ENCODE peak calls at places on chromosomes 2 and 18, in nine cellular contexts. V is NB4, W is cardiac fibroblast, G is GM10248, N is right atrium auricular region, Y is AG10803, E is glutamatergic neuron, U is astrocyte of the spinal cord, A is endodermal cell. J is an unnamed sample.

GRCh38 chr2:113974727-113975126 is 84.8 kb downstream of the ACTR3 start:
- DNase-seq in V (no peak), W (peak; percentile 11), G (no peak), N (no peak), Y (no peak), E (no peak), U (no peak), A (no peak), J (no peak)

GRCh38 chr2:141728886-141729285 is 401.9 kb downstream of the LRP1B start:
- DNase-seq in V (no peak), W (no peak), G (no peak), N (no peak), Y (no peak), E (peak; percentile 51), U (no peak), A (peak; percentile 53), J (no peak)

GRCh38 chr2:111702119-111702808 is 181.7 kb downstream of the ANAPC1 start:
- DNase-seq in V (peak; percentile 88), W (peak; percentile 69), G (peak; percentile 68), N (no peak), Y (peak; percentile 52), E (peak; percentile 74), U (peak; percentile 53), A (peak; percentile 92), J (peak; percentile 55)

GRCh38 chr18:69636529-69637301 is 236.0 kb downstream of the DOK6 start:
- DNase-seq in V (peak; percentile 5), W (no peak), G (peak; percentile 19), N (no peak), Y (no peak), E (no peak), U (no peak), A (peak; percentile 73), J (peak; percentile 26)

GRCh38 chr18:24586662-24587360 is 126.4 kb downstream of the HRH4 start:
- DNase-seq in V (no peak), W (no peak), G (no peak), N (no peak), Y (no peak), E (no peak), U (no peak), A (no peak), J (no peak)

GRCh38 chr2:216426938-216427337 is 14.7 kb downstream of the SMARCAL1 start:
- DNase-seq in V (no peak), W (peak; percentile 52), G (no peak), N (no peak), Y (peak; percentile 85), E (no peak), U (peak; percentile 58), A (no peak), J (no peak)

GRCh38 chr2:112629823-112630222 is 15.9 kb upstream of the SLC20A1 start:
- DNase-seq in V (no peak), W (no peak), G (no peak), N (peak; percentile 32), Y (no peak), E (no peak), U (no peak), A (no peak), J (no peak)

GRCh38 chr18:39647627-39648502 is 2082.3 kb upstream of the CELF4 start:
- DNase-seq in V (no peak), W (peak; percentile 92), G (no peak), N (no peak), Y (peak; percentile 77), E (no peak), U (peak; percentile 95), A (no peak), J (no peak)

GRCh38 chr2:201158111-201158929 is 24.6 kb upstream of the CASP10 start:
- DNase-seq in V (peak; percentile 95), W (peak; percentile 93), G (peak; percentile 63), N (peak; percentile 76), Y (peak; percentile 73), E (peak; percentile 49), U (peak; percentile 80), A (peak; percentile 89), J (peak; percentile 64)

GRCh38 chr2:218761795-218762194 is 20.2 kb upstream of the CYP27A1 start:
- DNase-seq in V (no peak), W (no peak), G (no peak), N (no peak), Y (no peak), E (no peak), U (no peak), A (no peak), J (no peak)

GRCh38 chr18:75472906-75473305 is 45.4 kb upstream of the SMIM21 start:
- DNase-seq in V (no peak), W (no peak), G (no peak), N (no peak), Y (no peak), E (no peak), U (no peak), A (no peak), J (no peak)

GRCh38 chr2:43020296-43020695 is 206.1 kb downstream of the ZFP36L2 start:
- DNase-seq in V (no peak), W (no peak), G (no peak), N (no peak), Y (no peak), E (no peak), U (no peak), A (peak; percentile 20), J (no peak)

GRCh38 chr2:43022896-43023295 is 203.5 kb downstream of the ZFP36L2 start:
- DNase-seq in V (no peak), W (no peak), G (no peak), N (no peak), Y (no peak), E (no peak), U (no peak), A (no peak), J (no peak)

GRCh38 chr2:43020990-43021677 is 205.3 kb downstream of the ZFP36L2 start:
- DNase-seq in V (peak; percentile 12), W (no peak), G (no peak), N (no peak), Y (no peak), E (no peak), U (no peak), A (no peak), J (no peak)

GRCh38 chr2:43023791-43024514 is 202.5 kb downstream of the ZFP36L2 start:
- DNase-seq in V (no peak), W (no peak), G (no peak), N (no peak), Y (no peak), E (no peak), U (no peak), A (no peak), J (no peak)

DNA sequence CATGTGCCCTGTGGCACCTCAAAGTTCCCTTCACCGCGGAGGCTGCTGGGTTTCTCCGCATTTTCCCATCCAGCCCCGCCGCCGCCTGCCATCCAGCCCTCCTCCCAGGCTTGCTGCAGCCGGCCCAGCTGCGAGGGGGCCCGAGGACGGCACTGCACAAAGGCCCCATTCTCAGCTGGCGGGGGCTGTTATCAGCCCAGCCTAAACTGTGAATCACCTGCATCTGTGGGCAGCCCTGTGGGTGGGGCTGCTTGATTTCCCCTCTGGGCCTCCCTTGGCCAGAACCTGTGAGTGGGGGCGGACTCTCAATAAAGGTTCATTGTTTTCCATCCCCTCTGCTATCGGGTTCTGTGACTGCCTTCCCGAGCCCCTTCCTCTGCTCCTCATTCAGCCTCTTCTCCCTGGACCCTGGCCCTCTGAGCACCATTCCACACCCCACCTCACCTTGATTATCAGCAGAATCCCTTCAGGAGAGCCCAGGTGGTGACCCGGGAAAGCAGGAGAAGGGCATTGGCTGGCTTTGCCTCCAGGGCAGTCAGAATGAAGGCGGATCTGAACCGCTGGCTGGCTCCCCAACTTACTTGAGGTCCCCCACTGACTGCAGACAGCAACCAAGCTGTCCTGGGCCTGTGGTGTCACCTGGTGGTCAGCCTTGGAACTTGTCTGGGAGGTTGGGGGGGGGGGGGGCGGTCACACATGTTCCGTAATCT is 204.5 kb downstream of the ZFP36L2 start:
- DNase-seq in V (peak; percentile 59), W (no peak), G (no peak), N (no peak), Y (no peak), E (no peak), U (no peak), A (peak; percentile 87), J (peak; percentile 12)
- TF ChIP-seq CTCF in V (peak; percentile 51), W (peak; percentile 35), G (no peak), N (no peak), Y (peak; percentile 17), E (peak; percentile 14), U (no peak), A (peak; percentile 90), J (peak; percentile 35)

GRCh38 chr18:66557091-66557490 is 46.8 kb downstream of the CDH19 start:
- DNase-seq in V (no peak), W (no peak), G (no peak), N (no peak), Y (no peak), E (no peak), U (no peak), A (no peak), J (no peak)

GRCh38 chr18:66558773-66559172 is 45.1 kb downstream of the CDH19 start:
- DNase-seq in V (no peak), W (peak; percentile 23), G (no peak), N (no peak), Y (no peak), E (no peak), U (peak; percentile 2), A (no peak), J (no peak)

GRCh38 chr18:66564236-66564635 is 39.7 kb downstream of the CDH19 start:
- DNase-seq in V (no peak), W (no peak), G (no peak), N (no peak), Y (no peak), E (no peak), U (no peak), A (no peak), J (no peak)

GRCh38 chr18:66562279-66562678 is 41.6 kb downstream of the CDH19 start:
- DNase-seq in V (no peak), W (no peak), G (no peak), N (no peak), Y (no peak), E (no peak), U (no peak), A (no peak), J (no peak)

GRCh38 chr18:66560092-66560491 is 43.8 kb downstream of the CDH19 start:
- DNase-seq in V (peak; percentile 31), W (peak; percentile 37), G (no peak), N (no peak), Y (no peak), E (no peak), U (peak; percentile 14), A (peak; percentile 58), J (peak; percentile 1)
- TF ChIP-seq CTCF in V (peak; percentile 39), W (peak; percentile 26), G (peak; percentile 7), N (no peak), Y (no peak), E (peak; percentile 58), U (peak; percentile 56), A (peak; percentile 79), J (no peak)

DNA sequence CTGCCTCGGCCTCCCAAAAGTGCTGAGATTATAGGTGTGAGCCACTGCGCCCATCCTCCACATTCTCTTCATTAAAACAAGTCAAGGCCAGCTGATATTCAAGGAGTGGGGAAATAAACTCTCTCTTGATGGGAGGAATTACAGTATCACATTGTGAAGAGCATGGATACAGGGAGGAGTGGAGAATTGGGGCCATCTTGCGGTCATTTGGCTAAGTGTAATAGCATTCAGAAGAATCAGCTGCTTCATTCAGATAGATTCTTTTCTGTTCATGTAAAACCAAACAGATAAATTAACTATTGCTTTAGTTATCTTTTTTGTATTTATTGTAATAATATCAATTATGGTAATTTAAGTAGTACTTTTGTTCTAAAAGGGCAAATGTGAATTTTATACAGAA is 156.3 kb downstream of the UBR3 start:
- DNase-seq in V (no peak), W (no peak), G (no peak), N (no peak), Y (peak; percentile 27), E (no peak), U (no peak), A (peak; percentile 50), J (no peak)
- TF ChIP-seq CTCF in V (no peak), W (no peak), G (no peak), N (no peak), Y (peak; percentile 47), E (no peak), U (peak; percentile 15), A (peak; percentile 66), J (no peak)

GRCh38 chr2:119660343-119660658 is 18.7 kb upstream of the TMEM177 start:
- DNase-seq in V (no peak), W (no peak), G (no peak), N (no peak), Y (no peak), E (no peak), U (no peak), A (no peak), J (no peak)
- TF ChIP-seq CTCF in V (no peak), W (no peak), G (no peak), N (no peak), Y (no peak), E (peak; percentile 15), U (no peak), A (peak; percentile 8), J (peak; percentile 23)